ENCODE peak calls at places on chromosomes 1 and 21, in seven cellular contexts. Z is amniotic epithelial cell; Y is CD4-positive, alpha-beta T cell; T is ELR; E is central memory CD4-positive, alpha-beta T cell; W is NCI-H446 treated with DMSO at 0.1 percent for 48 hours; S is stimulated activated CD4-positive, alpha-beta T cell treated with anti-CD3 and anti-CD28 coated beads, TNF-alpha, amount 100 ng/mL, for 1 hour. Q is an unnamed sample.
A peak's percentile ranks its signal among the peaks of the same experiment; 100 is the strongest.

GRCh38 chr21:38310619-38311018 is 53.8 kb downstream of the KCNJ15 start:
- DNase-seq in Y (no peak), Z (peak; percentile 98), W (no peak), S (no peak), E (no peak), T (peak; percentile 49), Q (peak; percentile 66)

GRCh38 chr1:27590917-27591508 is 12.9 kb downstream of the AHDC1 start:
- DNase-seq in T (no peak), Z (no peak), W (no peak), S (no peak), E (no peak), Y (no peak), Q (no peak)

GRCh38 chr1:18607289-18607760 is 23.3 kb upstream of the PAX7 start:
- DNase-seq in T (no peak), W (no peak), Z (no peak), S (no peak), Y (no peak), E (no peak), Q (no peak)

GRCh38 chr21:41967708-41968107 is 13.9 kb upstream of the C2CD2 start:
- DNase-seq in Y (no peak), W (no peak), S (no peak), Z (no peak), E (no peak), T (no peak), Q (no peak)

GRCh38 chr1:32394890-32395415 is 712 bp upstream of the BSDC1 start:
- DNase-seq in E (no peak), W (no peak), T (peak; percentile 29), Z (peak; percentile 19), Y (no peak), S (no peak), Q (no peak)

GRCh38 chr1:178581351-178581951 is 68.5 kb downstream of the TEX35 start:
- DNase-seq in W (no peak), E (no peak), Z (no peak), S (no peak), Y (no peak), T (no peak), Q (no peak)

GRCh38 chr1:53636621-53637171 is 102.3 kb downstream of the GLIS1 start:
- DNase-seq in Z (no peak), Y (no peak), T (no peak), S (no peak), W (no peak), E (no peak), Q (no peak)

GRCh38 chr1:12180903-12181302 is 14.1 kb downstream of the TNFRSF1B start:
- DNase-seq in Y (no peak), S (no peak), E (no peak), T (no peak), Z (no peak), W (no peak), Q (no peak)

GRCh38 chr1:205504311-205505075 is at the start of gene CDK18:
- DNase-seq in T (peak; percentile 18), S (peak; percentile 25), E (peak; percentile 37), Y (peak; percentile 32), Z (peak; percentile 47), W (no peak), Q (peak; percentile 36)

GRCh38 chr1:12177999-12178441 is 11.2 kb downstream of the TNFRSF1B start:
- DNase-seq in E (peak; percentile 94), T (peak; percentile 90), S (peak; percentile 94), W (no peak), Z (peak; percentile 74), Y (peak; percentile 94), Q (peak; percentile 81)

GRCh38 chr21:34807146-34807880 is 138.5 kb downstream of the CLIC6 start:
- DNase-seq in T (peak; percentile 98), S (peak; percentile 39), W (no peak), Z (peak; percentile 100), Y (peak; percentile 53), E (peak; percentile 46), Q (peak; percentile 74)

GRCh38 chr1:214990619-214991018 is 91.9 kb upstream of the KCNK2 start:
- DNase-seq in T (peak; percentile 97), Z (peak; percentile 93), E (no peak), Y (no peak), W (no peak), S (no peak), Q (peak; percentile 71)

GRCh38 chr1:39425151-39425550 is 66.3 kb upstream of the BMP8A start:
- DNase-seq in Y (no peak), S (no peak), W (no peak), E (no peak), Z (no peak), T (no peak), Q (no peak)

GRCh38 chr21:45970674-45971486 is 10.7 kb upstream of the COL6A1 start:
- DNase-seq in W (no peak), S (peak; percentile 45), Z (no peak), T (peak; percentile 63), Y (peak; percentile 42), E (no peak), Q (peak; percentile 88)